ENCODE peak calls at places on chromosomes 6 and 20, in four cellular contexts. X, R, B and T are unnamed samples.

GRCh38 chr6:46412662-46413061 is 78.6 kb downstream of the RCAN2 start:
- DNase-seq in B (no peak), R (no peak), X (no peak), T (no peak)

GRCh38 chr6:16704706-16705402 is 56.4 kb downstream of the ATXN1 start:
- DNase-seq in B (no peak), R (no peak), X (no peak), T (no peak)

GRCh38 chr6:102655823-102656222 is 1262.3 kb downstream of the GRIK2 start:
- DNase-seq in X (no peak), B (no peak), R (no peak), T (no peak)

GRCh38 chr6:102126488-102126887 is 733.0 kb downstream of the GRIK2 start:
- DNase-seq in X (no peak), B (no peak), R (no peak), T (no peak)

GRCh38 chr20:47740225-47741184 is 44.8 kb downstream of the SULF2 start:
- DNase-seq in R (peak; percentile 44), B (no peak), X (no peak), T (peak; percentile 78)

GRCh38 chr20:62969939-62970306 is 17.4 kb downstream of the SLC17A9 start:
- DNase-seq in R (no peak), B (no peak), X (no peak), T (no peak)

GRCh38 chr20:54629632-54630031 is 154.2 kb downstream of the DOK5 start:
- DNase-seq in X (no peak), B (no peak), R (no peak), T (no peak)

GRCh38 chr6:50836231-50836630 is 17.6 kb downstream of the TFAP2B start:
- DNase-seq in B (no peak), X (no peak), R (no peak), T (no peak)

GRCh38 chr6:109050447-109051102 is 44.1 kb downstream of the SESN1 start:
- DNase-seq in B (no peak), X (no peak), R (no peak), T (no peak)

GRCh38 chr6:37279366-37280134 is 21.6 kb upstream of the TMEM217 start:
- DNase-seq in B (no peak), X (no peak), R (no peak), T (no peak)

GRCh38 chr6:105087571-105088211 is 92.1 kb downstream of the POPDC3 start:
- DNase-seq in B (peak; percentile 27), R (no peak), X (no peak), T (no peak)

GRCh38 chr20:33689973-33690372 is 3.8 kb upstream of the E2F1 start:
- DNase-seq in R (no peak), X (no peak), B (no peak), T (no peak)

GRCh38 chr6:36949636-36950035 is 4.9 kb upstream of the PI16 start:
- DNase-seq in B (no peak), R (no peak), X (no peak), T (no peak)

GRCh38 chr6:376823-377571 is 14.6 kb upstream of the IRF4 start:
- DNase-seq in B (no peak), X (no peak), R (no peak), T (no peak)

GRCh38 chr6:35833534-35833933 is 28.4 kb downstream of the LHFPL5 start:
- DNase-seq in B (no peak), X (no peak), R (no peak), T (no peak)

GRCh38 chr6:136066005-136066404 is 184.1 kb downstream of the MTFR2 start:
- DNase-seq in R (no peak), B (no peak), X (no peak), T (no peak)

GRCh38 chr6:41079080-41079479 is 6.3 kb downstream of the NFYA start:
- DNase-seq in B (no peak), R (no peak), X (no peak), T (no peak)

GRCh38 chr6:14772188-14772587 is 473.7 kb upstream of the JARID2 start:
- DNase-seq in B (no peak), X (no peak), R (no peak), T (no peak)

GRCh38 chr6:112330071-112330876 is 16.9 kb upstream of the RFPL4B start:
- DNase-seq in X (no peak), R (no peak), B (peak; percentile 59), T (no peak)

GRCh38 chr6:73521351-73522254 is 771 bp upstream of the EEF1A1 start:
- DNase-seq in R (peak; percentile 71), X (no peak), B (no peak), T (peak; percentile 83)

GRCh38 chr6:39203804-39204495 is 25.3 kb downstream of the KCNK5 start:
- DNase-seq in B (no peak), X (peak; percentile 95), R (no peak), T (peak; percentile 90)

GRCh38 chr6:158205220-158205944 is 37.2 kb downstream of the GTF2H5 start:
- DNase-seq in X (no peak), B (no peak), R (no peak), T (no peak)

GRCh38 chr20:62360854-62361798 is 6.0 kb downstream of the LAMA5 start:
- DNase-seq in R (peak; percentile 34), X (no peak), B (no peak), T (peak; percentile 81)

GRCh38 chr6:43967692-43968091 is 159.6 kb downstream of the MRPL14 start:
- DNase-seq in B (no peak), R (no peak), X (no peak), T (no peak)

GRCh38 chr20:6086868-6087267 is 33.0 kb upstream of the LRRN4 start:
- DNase-seq in B (no peak), X (no peak), R (no peak), T (no peak)

GRCh38 chr6:141829996-141830395 is 302.7 kb upstream of the GJE1 start:
- DNase-seq in R (no peak), B (no peak), X (no peak), T (no peak)

GRCh38 chr6:118725944-118726343 is 74.6 kb upstream of the CEP85L start:
- DNase-seq in B (no peak), X (no peak), R (no peak), T (no peak)

GRCh38 chr20:38601216-38602184 is at the start of gene ARHGAP40:
- DNase-seq in R (no peak), B (no peak), X (no peak), T (peak; percentile 63)

GRCh38 chr20:58719971-58720371 is 27.4 kb downstream of the NPEPL1 start:
- DNase-seq in R (no peak), X (no peak), B (no peak), T (no peak)

GRCh38 chr6:43740961-43741764 is 28.8 kb upstream of the VEGFA start:
- DNase-seq in X (no peak), B (no peak), R (no peak), T (no peak)

GRCh38 chr6:143264996-143265734 is 185.3 kb downstream of the ADAT2 start:
- DNase-seq in B (no peak), X (no peak), R (no peak), T (no peak)

GRCh38 chr20:61809006-61809770 is 256.5 kb downstream of the TAF4 start:
- DNase-seq in X (peak; percentile 20), R (no peak), B (no peak), T (peak; percentile 32)

GRCh38 chr6:139017227-139017626 is 11.3 kb upstream of the ABRACL start:
- DNase-seq in B (no peak), X (no peak), R (no peak), T (no peak)

GRCh38 chr20:44600758-44601562 is 18.6 kb downstream of the PKIG start:
- DNase-seq in X (no peak), B (no peak), R (peak; percentile 60), T (no peak)

GRCh38 chr6:159541296-159541695 is 151.7 kb downstream of the SOD2 start:
- DNase-seq in X (no peak), R (no peak), B (no peak), T (no peak)

GRCh38 chr20:31831771-31832306 is 12.7 kb downstream of the MYLK2 start:
- DNase-seq in B (no peak), X (no peak), R (no peak), T (no peak)

GRCh38 chr20:1304711-1305515 is 24.0 kb downstream of the SDCBP2 start:
- DNase-seq in B (no peak), X (peak; percentile 45), R (no peak), T (no peak)
- TF ChIP-seq CTCF in B (no peak), X (no peak), R (no peak), T (no peak)

GRCh38 chr6:33428891-33429744 is 9.3 kb downstream of the SYNGAP1 start:
- DNase-seq in X (no peak), B (no peak), R (no peak), T (no peak)

GRCh38 chr6:33431880-33432541 is 12.1 kb downstream of the SYNGAP1 start:
- DNase-seq in B (no peak), R (no peak), X (no peak), T (peak; percentile 39)

GRCh38 chr6:33430991-33431879 is 11.4 kb downstream of the SYNGAP1 start:
- DNase-seq in B (no peak), R (peak; percentile 47), X (peak; percentile 64), T (peak; percentile 71)

GRCh38 chr6:33429745-33430042 is 9.8 kb downstream of the SYNGAP1 start:
- DNase-seq in X (no peak), R (no peak), B (no peak), T (no peak)

DNA sequence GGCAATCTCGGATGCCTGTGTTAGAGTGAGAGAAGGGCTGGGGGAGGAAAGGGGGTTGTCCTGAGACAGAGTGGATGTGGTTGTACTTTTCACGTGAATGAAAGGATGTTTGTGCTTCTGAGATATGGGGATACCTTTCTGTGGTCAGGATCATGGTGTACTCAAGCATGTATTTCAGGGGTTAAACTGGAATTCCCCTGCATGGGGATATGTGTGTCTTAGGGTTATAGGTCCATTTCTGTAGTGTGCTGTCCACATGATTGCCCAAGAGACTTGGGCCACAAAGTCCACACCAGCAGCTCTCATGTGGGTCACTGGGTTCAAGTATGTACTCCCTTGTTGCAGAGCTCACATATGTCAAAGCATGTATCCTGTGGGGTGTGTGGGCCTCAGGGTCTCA is 10.5 kb downstream of the SYNGAP1 start:
- DNase-seq in R (no peak), X (no peak), B (no peak), T (no peak)
- TF ChIP-seq CTCF in R (no peak), X (no peak), B (no peak), T (no peak)

GRCh38 chr6:26156850-26157149 is 69.6 kb downstream of the HFE start:
- DNase-seq in X (no peak), R (no peak), B (no peak), T (no peak)

GRCh38 chr6:26155066-26155925 is 68.1 kb downstream of the HFE start:
- DNase-seq in R (peak; percentile 49), B (no peak), X (no peak), T (peak; percentile 64)

GRCh38 chr6:26157838-26158580 is 70.8 kb downstream of the HFE start:
- DNase-seq in B (peak; percentile 97), R (peak; percentile 49), X (peak; percentile 85), T (peak; percentile 78)

GRCh38 chr6:26157150-26157837 is 70.1 kb downstream of the HFE start:
- DNase-seq in X (peak; percentile 82), B (peak; percentile 85), R (peak; percentile 45), T (peak; percentile 73)

GRCh38 chr6:26156105-26156849 is 69.0 kb downstream of the HFE start:
- DNase-seq in B (no peak), X (peak; percentile 96), R (peak; percentile 90), T (peak; percentile 93)
- TF ChIP-seq CTCF in B (no peak), X (no peak), R (no peak), T (no peak)

GRCh38 chr6:33276864-33277662 is at the start of gene B3GALT4:
- DNase-seq in R (peak; percentile 78), B (peak; percentile 71), X (peak; percentile 90), T (peak; percentile 85)

GRCh38 chr6:33276581-33276863 is 401 bp upstream of the B3GALT4 start:
- DNase-seq in B (no peak), X (no peak), R (no peak), T (no peak)

GRCh38 chr6:33278810-33279209 is 1.9 kb downstream of the B3GALT4 start:
- DNase-seq in R (no peak), B (no peak), X (no peak), T (no peak)

GRCh38 chr6:33278392-33278741 is 1.4 kb downstream of the B3GALT4 start:
- DNase-seq in R (no peak), X (no peak), B (no peak), T (no peak)

GRCh38 chr6:33277663-33278391 is 904 bp downstream of the B3GALT4 start:
- DNase-seq in R (no peak), X (no peak), B (no peak), T (no peak)
- TF ChIP-seq CTCF in R (no peak), X (no peak), B (no peak), T (no peak)